ENCODE peak calls at places on chromosomes 11 and 22, in four cellular contexts. C, K, Q and M are unnamed samples.

GRCh38 chr11:8809605-8810272 is 101.2 kb upstream of the AKIP1 start:
- DNase-seq in C (no peak), K (no peak), Q (no peak), M (peak)

GRCh38 chr11:69700278-69701140 is 3.3 kb downstream of the FGF19 start:
- DNase-seq in C (peak), K (peak), Q (no peak), M (peak)

GRCh38 chr22:38291201-38291777 is 18.5 kb upstream of the TMEM184B start:
- DNase-seq in C (no peak), K (no peak), Q (no peak), M (no peak)

GRCh38 chr11:95599959-95600586 is 189.5 kb downstream of the FAM76B start:
- DNase-seq in C (no peak), K (no peak), Q (no peak), M (no peak)

GRCh38 chr11:6357222-6357621 is 33.1 kb upstream of the SMPD1 start:
- DNase-seq in C (peak), K (no peak), Q (no peak), M (no peak)

GRCh38 chr11:11660351-11660750 is 38.5 kb upstream of the GALNT18 start:
- DNase-seq in C (no peak), K (no peak), Q (no peak), M (no peak)

GRCh38 chr11:120655589-120655988 is 144.0 kb downstream of the GRIK4 start:
- DNase-seq in C (no peak), K (no peak), Q (no peak), M (no peak)

GRCh38 chr11:30774451-30774850 is 188.3 kb upstream of the MPPED2 start:
- DNase-seq in C (no peak), K (no peak), Q (no peak), M (no peak)

GRCh38 chr22:21816787-21817496 is 50.5 kb downstream of the MAPK1 start:
- DNase-seq in C (peak), K (no peak), Q (no peak), M (no peak)

GRCh38 chr11:12893787-12894672 is 115.1 kb upstream of the RASSF10 start:
- DNase-seq in C (peak), K (no peak), Q (no peak), M (peak)

GRCh38 chr22:27372969-27373670 is 428.4 kb downstream of the MN1 start:
- DNase-seq in C (no peak), K (no peak), Q (peak), M (no peak)

GRCh38 chr11:118917488-118918127 is 8.1 kb downstream of the BCL9L start:
- DNase-seq in C (peak), K (no peak), Q (no peak), M (peak)

GRCh38 chr11:126132319-126132718 is 69.7 kb upstream of the CDON start:
- DNase-seq in C (peak), K (no peak), Q (no peak), M (peak)

GRCh38 chr11:70343631-70344030 is 54.7 kb upstream of the CTTN start:
- DNase-seq in C (no peak), K (no peak), Q (no peak), M (no peak)

GRCh38 chr11:63915961-63916836 is 765 bp downstream of the RCOR2 start:
- DNase-seq in C (peak), K (peak), Q (no peak), M (peak)

GRCh38 chr11:90252053-90252452 is 29.2 kb upstream of the CHORDC1 start:
- DNase-seq in C (no peak), K (no peak), Q (no peak), M (no peak)

GRCh38 chr11:65786008-65786785 is 666 bp upstream of the OVOL1 start:
- DNase-seq in C (no peak), K (peak), Q (no peak), M (no peak)

GRCh38 chr11:36251716-36252307 is 37.4 kb downstream of the COMMD9 start:
- DNase-seq in C (no peak), K (no peak), Q (no peak), M (no peak)

GRCh38 chr11:22634897-22635629 is 9.4 kb upstream of the FANCF start:
- DNase-seq in C (no peak), K (no peak), Q (no peak), M (no peak)

GRCh38 chr22:46055176-46055850 is 78.4 kb upstream of the WNT7B start:
- DNase-seq in C (no peak), K (no peak), Q (no peak), M (peak)

GRCh38 chr22:47623740-47624103 is 861.3 kb downstream of the TBC1D22A start:
- DNase-seq in C (no peak), K (no peak), Q (no peak), M (no peak)

GRCh38 chr11:32210601-32211000 is 119.7 kb downstream of the RCN1 start:
- DNase-seq in C (peak), K (no peak), Q (no peak), M (no peak)

GRCh38 chr11:124863137-124863825 is 2.0 kb upstream of the ROBO3 start:
- DNase-seq in C (no peak), K (no peak), Q (no peak), M (peak)

GRCh38 chr11:118139578-118139977 is 13.0 kb downstream of the SCN4B start:
- DNase-seq in C (no peak), K (no peak), Q (no peak), M (no peak)

GRCh38 chr22:28246392-28246791 is 327.3 kb upstream of the PITPNB start:
- DNase-seq in C (no peak), K (no peak), Q (no peak), M (no peak)

GRCh38 chr11:129861702-129862107 is 33.7 kb downstream of the NFRKB start:
- DNase-seq in C (peak), K (no peak), Q (no peak), M (peak)

GRCh38 chr11:86722041-86722440 is 49.6 kb upstream of the ME3 start:
- DNase-seq in C (no peak), K (no peak), Q (no peak), M (no peak)

GRCh38 chr11:75603791-75604736 is 42.0 kb downstream of the SERPINH1 start:
- DNase-seq in C (no peak), K (no peak), Q (no peak), M (no peak)

GRCh38 chr11:29282088-29282487 is 734.7 kb downstream of the KCNA4 start:
- DNase-seq in C (peak), K (no peak), Q (no peak), M (no peak)

GRCh38 chr11:67439321-67440228 is 2.1 kb upstream of the PTPRCAP start:
- DNase-seq in C (peak), K (no peak), Q (no peak), M (no peak)

GRCh38 chr11:8699903-8700302 is 17.3 kb downstream of the RPL27A start:
- DNase-seq in C (no peak), K (no peak), Q (no peak), M (peak)

GRCh38 chr22:24155597-24156145 is 25.6 kb upstream of the SUSD2 start:
- DNase-seq in C (peak), K (peak), Q (no peak), M (peak)

GRCh38 chr22:24157783-24158170 is 23.5 kb upstream of the SUSD2 start:
- DNase-seq in C (no peak), K (no peak), Q (no peak), M (peak)

GRCh38 chr22:24154826-24155225 is 26.5 kb upstream of the SUSD2 start:
- DNase-seq in C (no peak), K (no peak), Q (no peak), M (no peak)

GRCh38 chr22:24156146-24156914 is 25.0 kb upstream of the SUSD2 start:
- DNase-seq in C (no peak), K (peak), Q (no peak), M (peak)

GRCh38 chr22:24156915-24157782 is 24.1 kb upstream of the SUSD2 start:
- DNase-seq in C (peak), K (peak), Q (no peak), M (peak)
- H3K27ac ChIP-seq in C (peak), K (peak), Q (peak), M (peak)

GRCh38 chr11:62125881-62126280 is 2.1 kb downstream of the INCENP start:
- DNase-seq in C (no peak), K (no peak), Q (no peak), M (peak)
- H3K4me3 ChIP-seq in C (no peak), K (no peak), Q (no peak), M (no peak)

GRCh38 chr11:45921561-45922424 is 663 bp upstream of the LARGE2 start:
- DNase-seq in C (no peak), K (peak), Q (no peak), M (peak)
- TF ChIP-seq POLR2A in C (no peak), K (no peak), Q (no peak), M (no peak)

GRCh38 chr11:270451-271208 is 7.6 kb upstream of the NLRP6 start:
- DNase-seq in C (no peak), K (peak), Q (peak), M (peak)
- H3K27ac ChIP-seq in C (no peak), K (no peak), Q (no peak), M (peak)

DNA sequence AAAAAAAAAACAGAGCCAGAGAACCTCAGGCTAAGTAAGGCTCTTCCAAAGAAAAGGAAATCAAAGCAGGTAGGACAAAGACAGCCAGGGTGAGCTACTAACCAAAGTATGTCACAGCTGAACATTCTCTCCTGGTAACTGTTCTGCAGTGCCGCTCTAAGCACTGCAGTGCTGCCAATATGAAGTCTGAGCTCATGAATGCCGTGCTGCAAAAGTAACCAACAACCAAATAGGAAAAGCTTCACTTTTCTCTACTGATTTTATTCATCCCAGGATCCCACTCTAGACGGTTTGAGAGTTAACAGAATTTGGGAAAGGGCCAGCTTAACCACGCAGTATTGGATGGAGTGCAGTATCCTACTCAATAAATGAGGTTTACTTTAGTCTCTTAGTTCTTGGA is 3.5 kb downstream of the SIK3 start:
- DNase-seq in C (no peak), K (no peak), Q (no peak), M (no peak)
- H3K4me3 ChIP-seq in C (no peak), K (no peak), Q (no peak), M (no peak)